ENCODE peak calls at places on chromosomes 6 and 20, in eight cellular contexts. One of them, this sample, is unnamed.

GRCh38 chr6:2966347-2966746 is 5.0 kb downstream of the SERPINB6 start:
- DNase-seq in mesothelial cell of epicardium: no peak
- DNase-seq in foreskin fibroblast: no peak
- DNase-seq in endothelial cell: no peak
- DNase-seq in HTR-8/SVneo: no peak
- DNase-seq in heart left ventricle: no peak
- DNase-seq in substantia nigra: no peak
- DNase-seq in stimulated activated CD8-positive, alpha-beta memory T cell treated with anti-CD3 and anti-CD28 coated beads, Interleukin-15, amount 100 ng/mL, for 24 hours: no peak
- DNase-seq in this sample: no peak

GRCh38 chr6:106316376-106316769 is 9.2 kb downstream of the ATG5 start:
- DNase-seq in mesothelial cell of epicardium: no peak
- DNase-seq in foreskin fibroblast: no peak
- DNase-seq in endothelial cell: no peak
- DNase-seq in HTR-8/SVneo: no peak
- DNase-seq in heart left ventricle: no peak
- DNase-seq in substantia nigra: no peak
- DNase-seq in stimulated activated CD8-positive, alpha-beta memory T cell treated with anti-CD3 and anti-CD28 coated beads, Interleukin-15, amount 100 ng/mL, for 24 hours: no peak
- DNase-seq in this sample: no peak

GRCh38 chr6:8108031-8108660 is 5.8 kb upstream of the EEF1E1 start:
- DNase-seq in mesothelial cell of epicardium: no peak
- DNase-seq in foreskin fibroblast: peak; percentile 98
- DNase-seq in endothelial cell: no peak
- DNase-seq in HTR-8/SVneo: peak; percentile 73
- DNase-seq in heart left ventricle: no peak
- DNase-seq in substantia nigra: no peak
- DNase-seq in stimulated activated CD8-positive, alpha-beta memory T cell treated with anti-CD3 and anti-CD28 coated beads, Interleukin-15, amount 100 ng/mL, for 24 hours: no peak
- DNase-seq in this sample: no peak

GRCh38 chr20:33552519-33552918 is 62.6 kb downstream of the CBFA2T2 start:
- DNase-seq in mesothelial cell of epicardium: no peak
- DNase-seq in foreskin fibroblast: no peak
- DNase-seq in endothelial cell: no peak
- DNase-seq in HTR-8/SVneo: no peak
- DNase-seq in heart left ventricle: no peak
- DNase-seq in substantia nigra: no peak
- DNase-seq in stimulated activated CD8-positive, alpha-beta memory T cell treated with anti-CD3 and anti-CD28 coated beads, Interleukin-15, amount 100 ng/mL, for 24 hours: no peak
- DNase-seq in this sample: no peak

GRCh38 chr6:127216821-127217789 is 49.6 kb upstream of the RNF146 start:
- DNase-seq in mesothelial cell of epicardium: no peak
- DNase-seq in foreskin fibroblast: no peak
- DNase-seq in endothelial cell: no peak
- DNase-seq in HTR-8/SVneo: no peak
- DNase-seq in heart left ventricle: no peak
- DNase-seq in substantia nigra: no peak
- DNase-seq in stimulated activated CD8-positive, alpha-beta memory T cell treated with anti-CD3 and anti-CD28 coated beads, Interleukin-15, amount 100 ng/mL, for 24 hours: no peak
- DNase-seq in this sample: no peak

GRCh38 chr6:105174512-105174911 is 5.3 kb downstream of the POPDC3 start:
- DNase-seq in mesothelial cell of epicardium: no peak
- DNase-seq in foreskin fibroblast: peak; percentile 62
- DNase-seq in endothelial cell: no peak
- DNase-seq in HTR-8/SVneo: no peak
- DNase-seq in heart left ventricle: no peak
- DNase-seq in substantia nigra: no peak
- DNase-seq in stimulated activated CD8-positive, alpha-beta memory T cell treated with anti-CD3 and anti-CD28 coated beads, Interleukin-15, amount 100 ng/mL, for 24 hours: no peak
- DNase-seq in this sample: no peak

GRCh38 chr6:43171284-43172126 is 436 bp downstream of the SRF start:
- DNase-seq in mesothelial cell of epicardium: no peak
- DNase-seq in foreskin fibroblast: no peak
- DNase-seq in endothelial cell: peak; percentile 48
- DNase-seq in HTR-8/SVneo: no peak
- DNase-seq in heart left ventricle: no peak
- DNase-seq in substantia nigra: peak; percentile 42
- DNase-seq in stimulated activated CD8-positive, alpha-beta memory T cell treated with anti-CD3 and anti-CD28 coated beads, Interleukin-15, amount 100 ng/mL, for 24 hours: peak; percentile 8
- DNase-seq in this sample: no peak

GRCh38 chr6:28922841-28923317 is 906 bp downstream of the TRIM27 start:
- DNase-seq in mesothelial cell of epicardium: no peak
- DNase-seq in foreskin fibroblast: no peak
- DNase-seq in endothelial cell: peak; percentile 58
- DNase-seq in HTR-8/SVneo: no peak
- DNase-seq in heart left ventricle: peak; percentile 63
- DNase-seq in substantia nigra: peak; percentile 12
- DNase-seq in stimulated activated CD8-positive, alpha-beta memory T cell treated with anti-CD3 and anti-CD28 coated beads, Interleukin-15, amount 100 ng/mL, for 24 hours: no peak
- DNase-seq in this sample: no peak

GRCh38 chr20:1895674-1896496 is 678 bp downstream of the SIRPA start:
- DNase-seq in mesothelial cell of epicardium: no peak
- DNase-seq in foreskin fibroblast: no peak
- DNase-seq in endothelial cell: no peak
- DNase-seq in HTR-8/SVneo: no peak
- DNase-seq in heart left ventricle: peak; percentile 34
- DNase-seq in substantia nigra: no peak
- DNase-seq in stimulated activated CD8-positive, alpha-beta memory T cell treated with anti-CD3 and anti-CD28 coated beads, Interleukin-15, amount 100 ng/mL, for 24 hours: no peak
- DNase-seq in this sample: peak; percentile 79

GRCh38 chr6:132122871-132123270 is 171.7 kb upstream of the CCN2 start:
- DNase-seq in mesothelial cell of epicardium: no peak
- DNase-seq in foreskin fibroblast: no peak
- DNase-seq in endothelial cell: no peak
- DNase-seq in HTR-8/SVneo: no peak
- DNase-seq in heart left ventricle: no peak
- DNase-seq in substantia nigra: no peak
- DNase-seq in stimulated activated CD8-positive, alpha-beta memory T cell treated with anti-CD3 and anti-CD28 coated beads, Interleukin-15, amount 100 ng/mL, for 24 hours: no peak
- DNase-seq in this sample: no peak

GRCh38 chr6:26157150-26157837 is 70.1 kb downstream of the HFE start:
- DNase-seq in mesothelial cell of epicardium: peak; percentile 76
- DNase-seq in foreskin fibroblast: peak; percentile 24
- DNase-seq in endothelial cell: peak; percentile 69
- DNase-seq in HTR-8/SVneo: peak; percentile 23
- DNase-seq in heart left ventricle: peak; percentile 57
- DNase-seq in substantia nigra: no peak
- DNase-seq in stimulated activated CD8-positive, alpha-beta memory T cell treated with anti-CD3 and anti-CD28 coated beads, Interleukin-15, amount 100 ng/mL, for 24 hours: peak; percentile 29
- DNase-seq in this sample: peak; percentile 77

GRCh38 chr20:19252670-19253120 is 40.3 kb downstream of the SLC24A3 start:
- DNase-seq in mesothelial cell of epicardium: no peak
- DNase-seq in foreskin fibroblast: peak; percentile 67
- DNase-seq in endothelial cell: no peak
- DNase-seq in HTR-8/SVneo: no peak
- DNase-seq in heart left ventricle: no peak
- DNase-seq in substantia nigra: no peak
- DNase-seq in stimulated activated CD8-positive, alpha-beta memory T cell treated with anti-CD3 and anti-CD28 coated beads, Interleukin-15, amount 100 ng/mL, for 24 hours: no peak
- DNase-seq in this sample: no peak

GRCh38 chr20:63501818-63502670 is 3.2 kb upstream of the EEF1A2 start:
- DNase-seq in mesothelial cell of epicardium: no peak
- DNase-seq in foreskin fibroblast: no peak
- DNase-seq in endothelial cell: no peak
- DNase-seq in HTR-8/SVneo: no peak
- DNase-seq in heart left ventricle: peak; percentile 90
- DNase-seq in substantia nigra: no peak
- DNase-seq in stimulated activated CD8-positive, alpha-beta memory T cell treated with anti-CD3 and anti-CD28 coated beads, Interleukin-15, amount 100 ng/mL, for 24 hours: no peak
- DNase-seq in this sample: no peak

GRCh38 chr6:25469797-25470388 is 182.1 kb upstream of the SCGN start:
- DNase-seq in mesothelial cell of epicardium: no peak
- DNase-seq in foreskin fibroblast: no peak
- DNase-seq in endothelial cell: no peak
- DNase-seq in HTR-8/SVneo: no peak
- DNase-seq in heart left ventricle: no peak
- DNase-seq in substantia nigra: no peak
- DNase-seq in stimulated activated CD8-positive, alpha-beta memory T cell treated with anti-CD3 and anti-CD28 coated beads, Interleukin-15, amount 100 ng/mL, for 24 hours: no peak
- DNase-seq in this sample: no peak

GRCh38 chr6:116189472-116189871 is 63.5 kb upstream of the COL10A1 start:
- DNase-seq in mesothelial cell of epicardium: no peak
- DNase-seq in foreskin fibroblast: no peak
- DNase-seq in endothelial cell: no peak
- DNase-seq in HTR-8/SVneo: no peak
- DNase-seq in heart left ventricle: no peak
- DNase-seq in substantia nigra: no peak
- DNase-seq in stimulated activated CD8-positive, alpha-beta memory T cell treated with anti-CD3 and anti-CD28 coated beads, Interleukin-15, amount 100 ng/mL, for 24 hours: no peak
- DNase-seq in this sample: no peak

GRCh38 chr6:10791673-10792072 is 44.1 kb downstream of the TMEM14B start:
- DNase-seq in mesothelial cell of epicardium: no peak
- DNase-seq in foreskin fibroblast: no peak
- DNase-seq in endothelial cell: no peak
- DNase-seq in HTR-8/SVneo: no peak
- DNase-seq in heart left ventricle: no peak
- DNase-seq in substantia nigra: no peak
- DNase-seq in stimulated activated CD8-positive, alpha-beta memory T cell treated with anti-CD3 and anti-CD28 coated beads, Interleukin-15, amount 100 ng/mL, for 24 hours: no peak
- DNase-seq in this sample: no peak

GRCh38 chr6:84547341-84547794 is 217.0 kb downstream of the TBX18 start:
- DNase-seq in mesothelial cell of epicardium: no peak
- DNase-seq in foreskin fibroblast: no peak
- DNase-seq in endothelial cell: no peak
- DNase-seq in HTR-8/SVneo: no peak
- DNase-seq in heart left ventricle: no peak
- DNase-seq in substantia nigra: no peak
- DNase-seq in stimulated activated CD8-positive, alpha-beta memory T cell treated with anti-CD3 and anti-CD28 coated beads, Interleukin-15, amount 100 ng/mL, for 24 hours: no peak
- DNase-seq in this sample: no peak

GRCh38 chr6:132907915-132908314 is 93.5 kb downstream of the RPS12 start:
- DNase-seq in mesothelial cell of epicardium: no peak
- DNase-seq in foreskin fibroblast: peak; percentile 72
- DNase-seq in endothelial cell: no peak
- DNase-seq in HTR-8/SVneo: peak; percentile 63
- DNase-seq in heart left ventricle: no peak
- DNase-seq in substantia nigra: no peak
- DNase-seq in stimulated activated CD8-positive, alpha-beta memory T cell treated with anti-CD3 and anti-CD28 coated beads, Interleukin-15, amount 100 ng/mL, for 24 hours: no peak
- DNase-seq in this sample: no peak

GRCh38 chr20:11092151-11092550 is 418.4 kb upstream of the JAG1 start:
- DNase-seq in mesothelial cell of epicardium: no peak
- DNase-seq in foreskin fibroblast: no peak
- DNase-seq in endothelial cell: no peak
- DNase-seq in HTR-8/SVneo: no peak
- DNase-seq in heart left ventricle: no peak
- DNase-seq in substantia nigra: no peak
- DNase-seq in stimulated activated CD8-positive, alpha-beta memory T cell treated with anti-CD3 and anti-CD28 coated beads, Interleukin-15, amount 100 ng/mL, for 24 hours: no peak
- DNase-seq in this sample: no peak

GRCh38 chr6:4133941-4134838 is 1.2 kb downstream of the ECI2 start:
- DNase-seq in mesothelial cell of epicardium: no peak
- DNase-seq in foreskin fibroblast: no peak
- DNase-seq in endothelial cell: no peak
- DNase-seq in HTR-8/SVneo: no peak
- DNase-seq in heart left ventricle: no peak
- DNase-seq in substantia nigra: no peak
- DNase-seq in stimulated activated CD8-positive, alpha-beta memory T cell treated with anti-CD3 and anti-CD28 coated beads, Interleukin-15, amount 100 ng/mL, for 24 hours: no peak
- DNase-seq in this sample: no peak